ENCODE peak calls at places on chromosome 9, in ten cellular contexts. Z, Y, F, P, O, K, M, T, C and D are unnamed samples.

GRCh38 chr9:72276429-72276828 is 88.6 kb downstream of the ZFAND5 start:
- DNase-seq in Z (no peak), Y (no peak), F (no peak), K (no peak), P (no peak), C (no peak), O (no peak), T (no peak), M (no peak), D (no peak)

GRCh38 chr9:129328357-129329103 is 150.5 kb upstream of the IER5L start:
- DNase-seq in K (peak; percentile 72), T (no peak), O (no peak), Z (no peak), C (peak; percentile 40), Y (no peak), F (no peak), M (no peak), P (no peak), D (no peak)

GRCh38 chr9:98215821-98216220 is 23.4 kb upstream of the CORO2A start:
- DNase-seq in C (no peak), O (peak; percentile 13), T (peak; percentile 54), K (peak; percentile 25), Y (no peak), M (no peak), Z (no peak), P (peak; percentile 42), F (peak; percentile 25), D (no peak)

GRCh38 chr9:107707915-107708441 is 218.4 kb upstream of the KLF4 start:
- DNase-seq in F (no peak), M (peak; percentile 17), O (no peak), P (peak; percentile 29), K (no peak), T (no peak), C (no peak), Z (no peak), Y (no peak), D (no peak)

GRCh38 chr9:89475891-89476440 is 21.9 kb downstream of the SEMA4D start:
- DNase-seq in F (no peak), K (no peak), T (no peak), Y (no peak), Z (no peak), O (no peak), M (no peak), C (no peak), P (no peak), D (no peak)

GRCh38 chr9:128412120-128412790 is 8.4 kb upstream of the CERCAM start:
- DNase-seq in Z (peak; percentile 27), K (no peak), C (peak; percentile 66), M (no peak), T (peak; percentile 99), Y (peak; percentile 28), P (peak; percentile 52), F (peak; percentile 84), O (peak; percentile 67), D (peak; percentile 46)

GRCh38 chr9:69882998-69883565 is 62.5 kb downstream of the CFAP95 start:
- DNase-seq in O (no peak), Y (no peak), T (no peak), Z (no peak), C (no peak), F (no peak), K (no peak), P (no peak), M (no peak), D (no peak)

GRCh38 chr9:128055222-128056040 is 11.7 kb downstream of the NAIF1 start:
- DNase-seq in T (no peak), O (no peak), M (no peak), C (no peak), F (no peak), K (no peak), P (no peak), Y (no peak), Z (no peak), D (no peak)

GRCh38 chr9:127077658-127077975 is 44.8 kb downstream of the ANGPTL2 start:
- DNase-seq in O (no peak), P (peak; percentile 74), M (no peak), T (no peak), Y (no peak), C (no peak), K (no peak), F (no peak), Z (no peak), D (no peak)

GRCh38 chr9:33288828-33289483 is 1.4 kb upstream of the NFX1 start:
- DNase-seq in F (no peak), O (no peak), T (no peak), P (no peak), Y (no peak), Z (no peak), C (no peak), K (no peak), M (no peak), D (no peak)

GRCh38 chr9:127586537-127586936 is 25.5 kb upstream of the STXBP1 start:
- DNase-seq in O (peak; percentile 74), Y (peak; percentile 49), T (peak; percentile 76), P (peak; percentile 83), M (no peak), C (peak; percentile 67), Z (peak; percentile 75), K (peak; percentile 84), F (peak; percentile 81), D (no peak)

GRCh38 chr9:79221084-79221483 is 350.7 kb upstream of the TLE4 start:
- DNase-seq in Z (no peak), K (peak; percentile 49), M (peak; percentile 56), P (peak; percentile 1), O (no peak), F (no peak), Y (no peak), T (no peak), C (no peak), D (no peak)

GRCh38 chr9:33350310-33350709 is 52.1 kb downstream of the AQP7 start:
- DNase-seq in M (no peak), Z (no peak), P (peak; percentile 55), Y (no peak), K (no peak), O (no peak), F (no peak), T (no peak), C (no peak), D (no peak)

GRCh38 chr9:36151306-36152210 is 15.0 kb downstream of the GLIPR2 start:
- DNase-seq in P (peak; percentile 86), C (peak; percentile 87), M (no peak), Y (peak; percentile 92), Z (no peak), O (no peak), T (no peak), F (no peak), K (peak; percentile 83), D (peak; percentile 96)

GRCh38 chr9:137555179-137555578 is 3.5 kb downstream of the MRPL41 start:
- DNase-seq in Y (no peak), C (no peak), O (no peak), T (no peak), K (no peak), F (no peak), M (no peak), Z (no peak), P (no peak), D (no peak)

GRCh38 chr9:136807281-136808074 is at the start of gene RABL6:
- DNase-seq in M (peak; percentile 56), Y (peak; percentile 85), T (peak; percentile 66), P (peak; percentile 80), F (peak; percentile 65), O (peak; percentile 88), K (peak; percentile 86), Z (peak; percentile 45), C (peak; percentile 83), D (peak; percentile 51)

GRCh38 chr9:137666505-137666809 is 47.7 kb downstream of the EHMT1 start:
- DNase-seq in F (no peak), K (no peak), M (no peak), T (no peak), O (peak; percentile 30), P (peak; percentile 44), Z (no peak), C (no peak), Y (no peak), D (no peak)

GRCh38 chr9:4137234-4137633 is 162.6 kb downstream of the GLIS3 start:
- DNase-seq in P (peak; percentile 90), O (no peak), Z (no peak), T (no peak), K (no peak), C (no peak), F (no peak), Y (no peak), M (peak; percentile 40), D (no peak)

GRCh38 chr9:79254900-79255651 is 316.7 kb upstream of the TLE4 start:
- DNase-seq in Z (no peak), Y (no peak), M (no peak), C (no peak), P (peak; percentile 11), K (no peak), O (no peak), T (no peak), F (peak; percentile 29), D (no peak)